ENCODE peak calls at places on chromosomes 2 and 18, in ten cellular contexts. I, B, N, W, Q, E, A, Y, R and D are unnamed samples.
A peak's percentile ranks its signal among the peaks of the same experiment; 100 is the strongest.

GRCh38 chr2:169828141-169828811 is 1.0 kb downstream of the UBR3 start:
- DNase-seq in I (no peak), B (peak; percentile 48), N (peak; percentile 62), W (peak; percentile 41), Q (peak; percentile 62), E (peak; percentile 89), A (no peak), Y (no peak), R (peak; percentile 39), D (peak; percentile 48)

GRCh38 chr2:216349366-216349765 is 22.9 kb downstream of the MARCHF4 start:
- DNase-seq in I (no peak), B (no peak), N (no peak), W (no peak), Q (no peak), E (peak; percentile 45), A (no peak), Y (no peak), R (no peak), D (no peak)

GRCh38 chr2:73925033-73925704 is 1.5 kb upstream of the DGUOK start:
- DNase-seq in I (no peak), B (no peak), N (no peak), W (no peak), Q (no peak), E (no peak), A (no peak), Y (no peak), R (no peak), D (no peak)

GRCh38 chr18:61738042-61738441 is 154.8 kb downstream of the RNF152 start:
- DNase-seq in I (no peak), B (no peak), N (no peak), W (no peak), Q (no peak), E (no peak), A (no peak), Y (no peak), R (no peak), D (no peak)

GRCh38 chr2:195545811-195546210 is 111.2 kb upstream of the SLC39A10 start:
- DNase-seq in I (no peak), B (no peak), N (no peak), W (no peak), Q (no peak), E (no peak), A (no peak), Y (no peak), R (no peak), D (no peak)

GRCh38 chr2:159094173-159094737 is 125.8 kb downstream of the TANC1 start:
- DNase-seq in I (no peak), B (peak; percentile 54), N (no peak), W (peak; percentile 68), Q (no peak), E (no peak), A (peak; percentile 80), Y (peak; percentile 81), R (no peak), D (no peak)

GRCh38 chr2:4549811-4550210 is 846.4 kb downstream of the DCDC2C start:
- DNase-seq in I (no peak), B (no peak), N (no peak), W (no peak), Q (no peak), E (no peak), A (no peak), Y (no peak), R (no peak), D (no peak)

GRCh38 chr2:150596071-150596470 is 108.6 kb upstream of the RND3 start:
- DNase-seq in I (no peak), B (no peak), N (no peak), W (peak; percentile 68), Q (no peak), E (no peak), A (no peak), Y (no peak), R (no peak), D (no peak)

GRCh38 chr2:239955989-239956817 is 68.9 kb downstream of the NDUFA10 start:
- DNase-seq in I (no peak), B (peak; percentile 10), N (peak; percentile 45), W (no peak), Q (no peak), E (no peak), A (no peak), Y (peak; percentile 43), R (no peak), D (no peak)

GRCh38 chr2:217360781-217361485 is 501.1 kb upstream of the TNP1 start:
- DNase-seq in I (no peak), B (no peak), N (peak; percentile 56), W (peak; percentile 89), Q (no peak), E (peak; percentile 57), A (no peak), Y (peak; percentile 64), R (no peak), D (no peak)

GRCh38 chr2:20666114-20666363 is 905 bp upstream of the GDF7 start:
- DNase-seq in I (no peak), B (no peak), N (no peak), W (no peak), Q (no peak), E (no peak), A (no peak), Y (no peak), R (no peak), D (no peak)

GRCh38 chr2:20664071-20664390 is 2.9 kb upstream of the GDF7 start:
- DNase-seq in I (no peak), B (no peak), N (no peak), W (no peak), Q (no peak), E (no peak), A (no peak), Y (no peak), R (no peak), D (no peak)

GRCh38 chr2:20666364-20667150 is at the start of gene GDF7:
- DNase-seq in I (no peak), B (no peak), N (no peak), W (no peak), Q (peak; percentile 46), E (peak; percentile 34), A (no peak), Y (peak; percentile 93), R (peak; percentile 21), D (no peak)

GRCh38 chr2:20664431-20665260 is 2.3 kb upstream of the GDF7 start:
- DNase-seq in I (no peak), B (no peak), N (no peak), W (no peak), Q (peak; percentile 49), E (no peak), A (no peak), Y (no peak), R (no peak), D (no peak)

GRCh38 chr2:20665261-20666113 is 1.5 kb upstream of the GDF7 start:
- DNase-seq in I (no peak), B (no peak), N (no peak), W (no peak), Q (no peak), E (no peak), A (no peak), Y (peak; percentile 52), R (no peak), D (no peak)
- H3K27me3 ChIP-seq in I (peaks cover 76% of the 10 kb centered on the region), B (peaks cover 97% of the 10 kb centered on the region), N (peaks cover 40% of the 10 kb centered on the region), W (peaks cover 88% of the 10 kb centered on the region), Q (peaks cover 20% of the 10 kb centered on the region), E (peaks cover 97% of the 10 kb centered on the region), A (no peaks in the 10 kb centered on the region), Y (no peaks in the 10 kb centered on the region), R (peaks cover 44% of the 10 kb centered on the region), D (peaks cover 68% of the 10 kb centered on the region)

DNA sequence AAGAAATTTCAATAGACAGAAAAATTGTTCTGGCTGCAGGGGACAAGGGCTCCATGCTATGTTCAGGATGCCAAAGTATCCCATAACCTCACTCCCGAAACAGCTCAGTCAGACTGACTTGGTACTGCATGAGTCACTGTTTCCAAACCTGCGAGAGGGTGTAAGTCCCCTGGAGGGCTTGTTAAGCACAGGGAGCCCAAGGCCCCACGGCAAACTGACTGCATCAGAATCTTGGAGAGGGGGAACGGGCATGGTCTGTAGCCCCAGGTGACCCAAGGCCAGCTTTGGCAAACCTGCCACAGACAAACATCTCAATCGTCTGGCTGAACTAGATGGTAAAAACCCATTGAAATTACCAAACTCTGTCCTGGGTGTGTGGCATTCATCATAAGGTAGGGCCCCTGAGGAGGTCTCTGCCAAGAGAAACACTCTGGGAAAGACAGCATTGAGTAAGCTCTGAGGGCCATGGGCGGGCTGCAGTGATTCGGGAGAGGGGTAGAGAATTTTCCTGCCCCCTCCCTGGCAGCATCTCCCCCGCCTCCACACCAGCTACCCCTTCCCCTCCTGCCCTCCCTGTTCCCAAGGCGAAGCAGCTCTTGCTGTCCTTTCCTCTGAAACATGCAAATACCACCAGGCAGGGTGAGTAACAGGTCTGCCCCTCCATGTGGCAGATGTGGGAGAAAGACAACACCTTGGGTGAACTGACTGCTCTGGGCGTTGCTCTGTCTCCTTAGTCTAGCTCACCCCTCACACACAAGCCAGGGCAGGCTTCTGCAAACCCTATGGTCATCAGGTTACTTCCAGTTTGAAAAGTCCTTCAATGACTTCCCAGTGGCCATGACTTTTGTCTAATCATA is 274.7 kb upstream of the SIX2 start:
- DNase-seq in I (no peak), B (no peak), N (no peak), W (peak; percentile 83), Q (no peak), E (no peak), A (no peak), Y (peak; percentile 60), R (no peak), D (no peak)
- H3K4me1 ChIP-seq in I (peaks cover 5% of the 10 kb centered on the region), B (no peaks in the 10 kb centered on the region), N (peaks cover 4% of the 10 kb centered on the region), W (peaks cover 5% of the 10 kb centered on the region), Q (peaks cover 8% of the 10 kb centered on the region), E (peaks cover 9% of the 10 kb centered on the region), A (no peaks in the 10 kb centered on the region), Y (no peaks in the 10 kb centered on the region), R (no peaks in the 10 kb centered on the region), D (no peaks in the 10 kb centered on the region)

GRCh38 chr2:68942827-68943226 is 9.9 kb downstream of the GKN2 start:
- DNase-seq in I (no peak), B (no peak), N (no peak), W (no peak), Q (no peak), E (no peak), A (no peak), Y (no peak), R (no peak), D (no peak)
- H3K27me3 ChIP-seq in I (no peaks in the 10 kb centered on the region), B (peaks cover 22% of the 10 kb centered on the region), N (no peaks in the 10 kb centered on the region), W (no peaks in the 10 kb centered on the region), Q (no peaks in the 10 kb centered on the region), E (no peaks in the 10 kb centered on the region), A (no peaks in the 10 kb centered on the region), Y (no peaks in the 10 kb centered on the region), R (peaks cover 15% of the 10 kb centered on the region), D (peaks cover 7% of the 10 kb centered on the region)

DNA sequence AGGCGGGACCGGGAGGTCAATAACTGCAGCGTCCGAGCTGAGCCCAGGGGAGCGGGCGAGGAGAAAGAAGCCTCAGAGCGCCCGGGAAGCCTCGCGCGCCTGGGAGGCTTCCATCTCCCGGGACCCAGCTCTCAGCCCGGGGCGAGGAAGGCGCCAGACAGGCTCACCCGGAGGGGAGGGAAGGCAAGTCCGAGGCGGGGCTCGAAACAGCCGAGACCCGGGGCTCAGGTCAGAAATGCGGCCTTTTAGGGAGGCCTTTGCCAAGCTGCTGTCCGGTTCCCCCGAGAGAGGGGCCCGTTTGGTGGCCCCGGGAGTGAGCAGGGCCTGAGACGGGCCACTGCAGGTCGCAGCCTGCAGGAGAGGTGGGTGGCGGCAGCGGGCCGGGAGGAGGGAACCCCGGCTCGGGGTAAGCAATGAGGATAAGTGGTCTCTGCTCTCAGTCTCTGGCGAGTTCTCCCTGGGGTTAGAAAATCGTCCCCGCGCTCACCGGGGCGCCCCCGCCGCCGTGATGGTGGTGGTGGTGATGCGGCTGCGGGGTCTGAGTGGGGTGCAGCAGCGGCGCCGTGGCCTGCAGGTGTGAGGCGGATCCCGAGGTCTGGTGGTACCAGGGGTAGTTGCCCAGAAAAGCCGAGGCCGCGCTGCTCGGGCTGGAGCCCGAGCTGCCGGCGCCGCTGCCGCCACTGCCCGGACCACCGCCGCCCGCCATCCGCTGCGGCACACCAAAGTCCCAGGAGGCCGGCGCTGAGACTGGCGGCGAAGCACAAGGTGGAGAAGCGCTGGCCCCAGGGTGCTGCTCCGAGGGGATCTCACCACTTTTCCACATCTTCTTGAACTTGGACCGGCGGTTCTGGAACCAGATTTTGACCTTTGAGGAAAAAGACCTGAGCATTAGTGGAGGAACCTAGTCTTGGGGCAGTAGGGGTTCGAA is 2.4 kb downstream of the DLX2 start:
- DNase-seq in I (no peak), B (no peak), N (no peak), W (no peak), Q (no peak), E (no peak), A (peak; percentile 20), Y (no peak), R (peak; percentile 27), D (no peak)
- H3K4me1 ChIP-seq in I (peaks cover 77% of the 10 kb centered on the region), B (peaks cover 77% of the 10 kb centered on the region), N (peaks cover 66% of the 10 kb centered on the region), W (peaks cover 14% of the 10 kb centered on the region), Q (peaks cover 79% of the 10 kb centered on the region), E (peaks cover 28% of the 10 kb centered on the region), A (peaks cover 22% of the 10 kb centered on the region), Y (no peaks in the 10 kb centered on the region), R (peaks cover 88% of the 10 kb centered on the region), D (peaks cover 78% of the 10 kb centered on the region)